ENCODE peak calls at places on chromosome 3, in four cellular contexts. H, V, S and C are unnamed samples.

GRCh38 chr3:194928183-194928736 is 242.6 kb downstream of the FAM43A start:
- DNase-seq in H (no peak), V (no peak), S (no peak), C (no peak)

GRCh38 chr3:78274475-78275065 is 1234.7 kb downstream of the ROBO2 start:
- DNase-seq in H (no peak), V (no peak), S (no peak), C (no peak)

GRCh38 chr3:188574885-188575284 is 420.9 kb downstream of the LPP start:
- DNase-seq in H (no peak), V (no peak), S (no peak), C (no peak)

GRCh38 chr3:30461311-30461710 is 145.1 kb upstream of the TGFBR2 start:
- DNase-seq in H (no peak), V (no peak), S (no peak), C (no peak)

GRCh38 chr3:96070682-96071081 is 743.7 kb upstream of the EPHA6 start:
- DNase-seq in H (no peak), V (no peak), S (no peak), C (no peak)

GRCh38 chr3:137770066-137770805 is 6.1 kb downstream of the SOX14 start:
- DNase-seq in H (no peak), V (no peak), S (no peak), C (peak; percentile 40)

GRCh38 chr3:37163262-37164020 is 10.9 kb downstream of the LRRFIP2 start:
- DNase-seq in H (no peak), V (no peak), S (no peak), C (peak; percentile 26)

GRCh38 chr3:192917508-192918274 is at the start of gene MB21D2:
- DNase-seq in H (peak; percentile 66), V (peak; percentile 19), S (peak; percentile 47), C (peak; percentile 58)

GRCh38 chr3:30964612-30965011 is 70.2 kb upstream of the GADL1 start:
- DNase-seq in H (no peak), V (no peak), S (no peak), C (no peak)

GRCh38 chr3:31095254-31095653 is 200.8 kb upstream of the GADL1 start:
- DNase-seq in H (no peak), V (no peak), S (no peak), C (no peak)

GRCh38 chr3:18389108-18389733 is 35.9 kb downstream of the SATB1 start:
- DNase-seq in H (no peak), V (peak; percentile 16), S (peak; percentile 3), C (no peak)

DNA sequence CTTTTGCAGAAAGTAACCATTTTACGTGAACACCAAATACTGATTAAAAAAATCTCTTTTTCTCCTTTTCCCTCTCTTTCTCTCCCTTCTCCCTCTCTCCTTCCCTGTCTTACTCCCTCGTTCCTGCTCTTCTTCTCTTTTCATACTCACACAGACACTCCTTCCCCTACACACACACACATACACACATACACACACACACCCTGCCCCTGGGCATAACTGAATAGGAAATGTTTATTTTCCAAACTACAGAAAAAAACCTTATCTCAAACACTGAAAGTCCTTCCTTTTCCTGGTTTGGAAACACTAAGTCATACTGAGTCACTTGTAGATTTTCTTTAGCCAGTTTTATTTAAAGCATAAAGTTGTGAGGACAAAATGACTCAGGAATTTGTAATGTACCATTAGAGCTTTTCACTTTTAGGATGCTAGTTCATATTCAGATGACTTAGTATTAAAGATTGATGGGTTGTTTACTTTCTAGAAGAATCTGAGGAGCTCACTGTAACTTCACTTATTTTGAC is 62.4 kb downstream of the MBNL1 start:
- DNase-seq in H (peak; percentile 22), V (no peak), S (peak; percentile 29), C (no peak)
- TF ChIP-seq NR3C1 in H (no peak), V (no peak), S (no peak), C (no peak)

GRCh38 chr3:122024800-122025199 is 2.8 kb upstream of the ILDR1 start:
- DNase-seq in H (no peak), V (no peak), S (no peak), C (no peak)

GRCh38 chr3:122019493-122019892 is 2.6 kb downstream of the ILDR1 start:
- DNase-seq in H (no peak), V (no peak), S (no peak), C (no peak)

GRCh38 chr3:122021037-122021436 is 1.0 kb downstream of the ILDR1 start:
- DNase-seq in H (no peak), V (no peak), S (no peak), C (no peak)

GRCh38 chr3:122023335-122023734 is 1.3 kb upstream of the ILDR1 start:
- DNase-seq in H (no peak), V (no peak), S (no peak), C (no peak)

GRCh38 chr3:122021811-122022401 is at the start of gene ILDR1:
- DNase-seq in H (peak; percentile 15), V (peak; percentile 20), S (no peak), C (peak; percentile 68)
- TF ChIP-seq NR3C1 in H (no peak), V (no peak), S (no peak), C (no peak)

DNA sequence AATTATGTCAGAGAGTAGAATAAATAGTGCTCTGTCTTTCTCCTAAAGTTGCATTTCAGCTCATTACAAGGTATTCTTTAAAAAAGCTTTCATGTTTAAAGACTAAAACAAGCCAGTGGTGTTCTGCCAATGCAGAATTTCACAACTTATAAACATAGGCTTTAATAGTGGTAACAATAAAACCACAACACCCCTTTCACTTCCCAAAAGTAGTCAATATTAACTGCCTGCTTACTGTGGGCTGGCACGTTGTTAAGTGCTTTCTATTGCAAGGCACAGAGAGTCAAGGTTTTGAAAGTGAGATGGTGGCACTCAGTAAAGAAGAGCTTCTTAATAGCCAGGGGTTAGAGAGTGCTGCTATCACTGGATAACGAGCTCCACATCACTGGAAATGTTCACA is 8.4 kb upstream of the RTP1 start:
- DNase-seq in H (no peak), V (no peak), S (no peak), C (no peak)
- TF ChIP-seq NR3C1 in H (no peak), V (no peak), S (no peak), C (no peak)

GRCh38 chr3:190026154-190026553 is 94.5 kb downstream of the P3H2 start:
- DNase-seq in H (no peak), V (no peak), S (no peak), C (no peak)
- TF ChIP-seq NR3C1 in H (no peak), V (no peak), S (no peak), C (no peak)

GRCh38 chr3:129576514-129577345 is 29.7 kb downstream of the PLXND1 start:
- DNase-seq in H (no peak), V (no peak), S (peak; percentile 33), C (no peak)
- TF ChIP-seq NR3C1 in H (no peak), V (no peak), S (no peak), C (no peak)

DNA sequence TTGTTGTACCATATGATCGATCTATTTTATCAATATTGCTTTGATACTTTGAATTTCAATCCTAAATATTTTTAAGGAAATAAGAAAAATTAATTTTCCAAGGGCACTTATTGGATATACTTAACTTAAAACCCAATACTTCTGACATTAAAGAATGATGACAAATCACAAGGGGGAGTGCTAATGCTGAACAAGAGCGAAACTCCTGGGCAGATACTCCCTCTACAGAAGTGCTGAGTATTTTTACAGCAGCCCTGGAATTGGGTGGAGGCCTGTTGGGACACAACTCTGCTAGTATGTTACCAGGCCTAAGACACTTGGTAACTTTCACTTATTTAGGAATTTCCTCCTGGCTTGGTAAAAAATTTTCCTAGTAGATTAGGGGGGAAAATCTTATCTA is 46.2 kb downstream of the DENND6A start:
- DNase-seq in H (peak; percentile 3), V (peak; percentile 5), S (no peak), C (no peak)
- TF ChIP-seq NR3C1 in H (no peak), V (no peak), S (no peak), C (no peak)

GRCh38 chr3:162141232-162141631 is 644.6 kb downstream of the OTOL1 start:
- DNase-seq in H (no peak), V (no peak), S (no peak), C (no peak)

GRCh38 chr3:162136136-162136535 is 639.5 kb downstream of the OTOL1 start:
- DNase-seq in H (no peak), V (no peak), S (no peak), C (no peak)

GRCh38 chr3:162134571-162134970 is 638.0 kb downstream of the OTOL1 start:
- DNase-seq in H (no peak), V (no peak), S (no peak), C (no peak)

GRCh38 chr3:162139841-162140240 is 643.2 kb downstream of the OTOL1 start:
- DNase-seq in H (no peak), V (no peak), S (no peak), C (no peak)

DNA sequence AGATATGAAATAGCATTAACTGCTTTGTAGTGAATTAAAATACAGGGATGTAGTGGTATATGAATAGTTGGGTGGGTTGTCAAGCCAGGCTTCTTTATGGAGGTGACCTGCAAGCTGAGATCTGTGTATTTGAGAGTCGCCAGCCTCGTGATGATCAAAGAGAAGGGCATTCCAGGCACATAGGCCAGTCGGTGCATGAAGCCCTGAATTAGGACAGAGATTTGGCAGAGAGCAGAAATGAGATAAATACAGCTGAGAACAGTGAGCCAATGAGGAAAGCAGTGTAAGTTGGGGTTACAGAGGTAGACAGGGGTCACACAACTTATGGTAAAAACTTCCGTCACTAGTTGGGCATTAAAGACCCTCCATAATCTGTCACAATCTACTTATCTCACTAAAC is 641.9 kb downstream of the OTOL1 start:
- DNase-seq in H (no peak), V (no peak), S (no peak), C (no peak)
- TF ChIP-seq NR3C1 in H (no peak), V (no peak), S (no peak), C (no peak)

GRCh38 chr3:146052046-146052790 is 108.8 kb downstream of the PLOD2 start:
- DNase-seq in H (no peak), V (no peak), S (no peak), C (no peak)
- TF ChIP-seq NR3C1 in H (no peak), V (no peak), S (no peak), C (no peak)

GRCh38 chr3:102233881-102234280 is 200.9 kb upstream of the ZPLD1 start:
- DNase-seq in H (no peak), V (no peak), S (no peak), C (no peak)
- TF ChIP-seq NR3C1 in H (no peak), V (no peak), S (no peak), C (no peak)

GRCh38 chr3:12193485-12194165 is 34.9 kb upstream of the TIMP4 start:
- DNase-seq in H (peak; percentile 77), V (peak; percentile 36), S (peak; percentile 52), C (no peak)

GRCh38 chr3:12195231-12195630 is 36.5 kb upstream of the TIMP4 start:
- DNase-seq in H (no peak), V (no peak), S (no peak), C (no peak)

GRCh38 chr3:12192655-12193484 is 34.2 kb upstream of the TIMP4 start:
- DNase-seq in H (no peak), V (no peak), S (no peak), C (no peak)

GRCh38 chr3:12194209-12194608 is 35.5 kb upstream of the TIMP4 start:
- DNase-seq in H (no peak), V (no peak), S (no peak), C (no peak)

GRCh38 chr3:12194669-12195161 is 36.0 kb upstream of the TIMP4 start:
- DNase-seq in H (peak; percentile 73), V (peak; percentile 59), S (peak; percentile 45), C (no peak)
- TF ChIP-seq NR3C1 in H (no peak), V (no peak), S (no peak), C (no peak)